ENCODE peak calls at places on chromosomes 1 and 21, in four cellular contexts. V is GM10248, S is mesothelial cell of epicardium, L is brain microvascular endothelial cell. M is an unnamed sample.

GRCh38 chr1:96845464-96845863 is 123.9 kb downstream of the PTBP2 start:
- DNase-seq in V (peak; percentile 44), S (no peak), L (peak; percentile 25), M (no peak)

GRCh38 chr1:186865253-186865652 is 36.5 kb downstream of the PLA2G4A start:
- DNase-seq in V (peak; percentile 32), S (no peak), L (no peak), M (no peak)

GRCh38 chr21:38958940-38959685 is 153.4 kb downstream of the ETS2 start:
- DNase-seq in V (no peak), S (no peak), L (peak; percentile 32), M (peak; percentile 64)

GRCh38 chr21:38349111-38349746 is 92.4 kb downstream of the KCNJ15 start:
- DNase-seq in V (no peak), S (no peak), L (peak; percentile 93), M (no peak)

GRCh38 chr1:85934531-85934930 is 222.0 kb downstream of the COL24A1 start:
- DNase-seq in V (no peak), S (no peak), L (no peak), M (no peak)

GRCh38 chr21:42579456-42580075 is 65.9 kb downstream of the SLC37A1 start:
- DNase-seq in V (no peak), S (no peak), L (no peak), M (no peak)

GRCh38 chr1:202181586-202181985 is 12.0 kb upstream of the LGR6 start:
- DNase-seq in V (no peak), S (no peak), L (no peak), M (no peak)

GRCh38 chr1:180927841-180928240 is 15.1 kb downstream of the KIAA1614 start:
- DNase-seq in V (no peak), S (no peak), L (no peak), M (no peak)

GRCh38 chr1:29395724-29396437 is 159.6 kb downstream of the PTPRU start:
- DNase-seq in V (no peak), S (peak; percentile 19), L (no peak), M (no peak)

GRCh38 chr1:53175302-53175913 is 21.2 kb upstream of the CPT2 start:
- DNase-seq in V (no peak), S (no peak), L (no peak), M (no peak)

GRCh38 chr1:162627662-162628296 is 4.5 kb upstream of the DDR2 start:
- DNase-seq in V (no peak), S (no peak), L (peak; percentile 34), M (peak; percentile 36)

GRCh38 chr21:26115899-26116298 is 54.7 kb downstream of the APP start:
- DNase-seq in V (no peak), S (no peak), L (peak; percentile 49), M (peak; percentile 46)

GRCh38 chr1:214330240-214330639 is 49.3 kb downstream of the SMYD2 start:
- DNase-seq in V (no peak), S (no peak), L (no peak), M (no peak)

GRCh38 chr1:221549815-221550214 is 192.1 kb downstream of the DUSP10 start:
- DNase-seq in V (no peak), S (no peak), L (no peak), M (no peak)

GRCh38 chr1:69523032-69523431 is 44.7 kb upstream of the LRRC7 start:
- DNase-seq in V (no peak), S (no peak), L (peak; percentile 87), M (peak; percentile 4)

GRCh38 chr1:64845831-64846425 is 101.1 kb downstream of the RAVER2 start:
- DNase-seq in V (no peak), S (no peak), L (peak; percentile 46), M (no peak)

GRCh38 chr21:31511258-31511657 is 148.2 kb upstream of the SOD1 start:
- DNase-seq in V (no peak), S (no peak), L (no peak), M (no peak)

GRCh38 chr1:179369751-179370341 is 4.1 kb downstream of the AXDND1 start:
- DNase-seq in V (peak; percentile 64), S (no peak), L (peak; percentile 53), M (peak; percentile 73)

GRCh38 chr21:32867587-32867986 is 96.0 kb upstream of the PAXBP1 start:
- DNase-seq in V (no peak), S (no peak), L (no peak), M (no peak)

DNA sequence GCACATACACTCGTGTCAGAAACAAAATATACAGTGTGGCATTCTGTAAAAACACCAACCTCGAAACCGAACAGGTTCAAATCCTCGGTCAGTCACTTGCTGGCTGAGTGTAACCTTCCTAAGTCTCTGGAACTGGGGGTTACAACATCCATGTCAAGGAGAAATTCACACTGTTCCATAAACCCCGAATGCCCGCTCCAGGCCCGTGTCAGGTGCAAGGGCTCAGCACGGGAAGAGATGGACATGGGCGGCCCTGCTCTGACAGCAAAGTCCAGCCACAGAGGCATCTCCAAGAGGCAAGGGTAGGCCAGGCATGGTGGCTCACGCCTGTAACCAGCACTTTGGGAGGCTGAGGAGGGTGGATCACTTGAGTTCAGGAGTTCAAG is 79.5 kb downstream of the SLC66A1 start:
- DNase-seq in V (no peak), S (no peak), L (no peak), M (no peak)
- TF ChIP-seq CTCF in V (no peak), S (peak; percentile 22), L (no peak), M (peak; percentile 43)

GRCh38 chr1:54489627-54490240 is 58.3 kb upstream of the ACOT11 start:
- DNase-seq in V (no peak), S (no peak), L (no peak), M (no peak)
- TF ChIP-seq CTCF in V (no peak), S (peak; percentile 27), L (no peak), M (peak; percentile 53)

DNA sequence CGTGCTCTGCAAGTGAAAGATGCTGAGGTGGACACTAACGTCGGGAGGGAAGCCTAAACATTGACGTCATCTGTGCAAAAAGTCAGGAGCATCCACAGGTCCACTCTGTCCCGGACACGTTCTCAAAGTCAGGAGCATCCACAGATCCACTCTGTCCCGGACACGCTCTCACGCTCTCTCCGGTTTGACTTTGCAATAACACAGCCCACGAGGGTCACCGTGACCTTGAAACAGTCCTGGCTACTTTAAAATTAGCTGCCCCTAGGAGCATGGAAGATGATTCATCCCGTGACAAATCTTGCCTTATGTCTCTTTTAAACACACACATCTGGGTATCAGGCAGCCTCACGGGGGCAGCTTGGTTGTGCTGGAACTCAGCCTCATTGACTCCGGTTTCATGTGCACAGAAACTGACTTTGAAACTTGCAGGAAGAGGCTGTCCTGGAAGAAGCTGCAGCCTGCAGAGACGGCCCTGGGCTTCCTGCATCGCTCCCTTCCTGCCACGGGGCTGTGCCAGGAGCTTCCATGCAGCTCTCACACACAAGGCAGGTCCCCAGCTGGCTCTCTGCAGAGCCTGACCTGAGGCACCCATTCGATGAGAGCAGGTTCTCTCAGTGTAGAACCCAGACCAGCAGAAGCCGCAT is 18.1 kb upstream of the COL18A1 start:
- DNase-seq in V (no peak), S (no peak), L (peak; percentile 84), M (peak; percentile 94)
- TF ChIP-seq CTCF in V (no peak), S (no peak), L (peak; percentile 63), M (peak; percentile 65)

DNA sequence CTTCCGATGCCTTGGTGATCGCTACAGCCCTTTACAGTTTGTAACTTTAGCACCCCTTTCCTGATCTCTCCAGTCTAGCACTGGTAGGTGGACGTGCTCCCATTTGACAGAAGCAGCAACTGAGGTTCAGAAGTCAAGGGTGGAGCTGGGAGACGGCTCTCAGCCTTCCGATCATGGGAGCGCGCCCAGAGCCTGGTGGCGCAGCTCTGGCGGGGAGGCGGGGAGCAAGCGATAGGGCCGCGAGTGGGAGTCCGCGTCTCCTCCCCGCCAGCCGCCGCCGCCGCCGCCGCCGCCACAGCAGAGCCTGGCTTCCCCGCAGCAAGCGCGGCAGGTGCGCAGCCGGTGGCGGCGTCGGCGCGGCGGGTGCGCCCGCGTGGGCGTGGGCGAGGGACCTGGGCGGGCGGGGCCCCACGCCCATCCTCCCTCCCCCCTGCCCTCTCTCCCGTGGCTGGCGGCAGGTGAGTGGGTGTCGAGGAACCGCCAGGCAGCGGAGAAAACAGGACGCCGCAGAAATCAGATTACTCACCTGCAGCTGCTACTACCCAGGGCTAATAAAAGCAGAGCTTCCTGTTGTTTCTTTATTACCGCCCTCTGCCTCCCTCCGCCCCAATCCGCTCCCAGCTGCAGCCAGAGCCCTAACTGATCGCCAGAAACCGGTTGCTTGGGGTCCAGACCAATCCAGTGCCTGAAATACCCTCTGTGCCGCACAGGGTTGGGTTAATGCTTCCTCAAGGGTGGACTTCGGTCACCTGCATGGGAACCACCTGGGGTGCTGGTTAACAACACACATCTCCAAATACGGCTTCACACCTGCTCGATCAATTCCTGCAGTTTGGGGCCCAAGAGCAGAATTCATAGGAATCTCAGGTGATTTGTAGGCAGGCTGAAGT is 60.2 kb upstream of the ID3 start:
- DNase-seq in V (peak; percentile 87), S (no peak), L (no peak), M (no peak)
- TF ChIP-seq CTCF in V (no peak), S (no peak), L (no peak), M (no peak)

DNA sequence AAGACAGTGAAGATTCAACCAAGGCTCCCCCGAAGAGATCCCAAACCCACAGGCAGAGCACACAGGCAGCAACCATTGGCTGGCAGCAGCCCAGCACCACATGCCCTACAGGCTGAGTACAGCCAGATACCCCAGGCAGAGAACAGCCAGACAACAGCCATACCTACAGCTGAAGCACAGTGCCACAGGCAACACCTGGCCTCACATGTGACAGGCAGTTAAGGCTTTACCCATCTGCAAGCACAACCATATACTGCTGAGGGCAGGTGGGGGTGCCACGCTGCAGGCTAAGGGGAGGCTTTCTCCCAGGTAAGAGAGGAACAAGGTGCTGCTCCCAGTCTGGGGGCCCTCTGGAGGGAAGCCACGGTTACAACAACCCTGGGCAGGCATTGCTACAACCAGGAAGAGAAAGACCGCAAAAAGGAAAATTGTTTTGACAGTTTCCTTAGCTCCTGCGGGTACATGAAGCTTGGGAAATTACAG is 12.3 kb downstream of the CHIT1 start:
- DNase-seq in V (no peak), S (no peak), L (no peak), M (no peak)
- TF ChIP-seq CTCF in V (no peak), S (no peak), L (peak; percentile 40), M (peak; percentile 26)